ENCODE peak calls at places on chromosomes 2 and 18, in five cellular contexts. One of them, this sample, is unnamed.

GRCh38 chr2:120269076-120269744 is 16.6 kb downstream of the RALB start:
- DNase-seq in fibroblast of pulmonary artery: no peak
- DNase-seq in SJSA1: no peak
- DNase-seq in Caki2: no peak
- DNase-seq in transverse colon: no peak
- DNase-seq in this sample: no peak

GRCh38 chr2:139048017-139048416 is 267.8 kb upstream of the NXPH2 start:
- DNase-seq in transverse colon: no peak
- DNase-seq in SJSA1: no peak
- DNase-seq in Caki2: no peak
- DNase-seq in fibroblast of pulmonary artery: no peak
- DNase-seq in this sample: no peak

GRCh38 chr2:96354492-96354891 is 18.9 kb downstream of the NCAPH start:
- DNase-seq in transverse colon: no peak
- DNase-seq in Caki2: no peak
- DNase-seq in SJSA1: no peak
- DNase-seq in fibroblast of pulmonary artery: no peak
- DNase-seq in this sample: no peak

GRCh38 chr18:7812431-7813063 is 245.4 kb downstream of the PTPRM start:
- DNase-seq in transverse colon: no peak
- DNase-seq in Caki2: peak
- DNase-seq in SJSA1: no peak
- DNase-seq in fibroblast of pulmonary artery: peak
- DNase-seq in this sample: no peak

GRCh38 chr2:239429473-239430350 is 28.9 kb upstream of the HDAC4 start:
- DNase-seq in SJSA1: peak
- DNase-seq in transverse colon: no peak
- DNase-seq in Caki2: no peak
- DNase-seq in fibroblast of pulmonary artery: no peak
- DNase-seq in this sample: no peak

GRCh38 chr18:77068321-77068841 is 64.2 kb downstream of the MBP start:
- DNase-seq in fibroblast of pulmonary artery: peak
- DNase-seq in SJSA1: no peak
- DNase-seq in Caki2: no peak
- DNase-seq in transverse colon: no peak
- DNase-seq in this sample: no peak

GRCh38 chr18:44680271-44681038 is at the start of gene SETBP1:
- DNase-seq in Caki2: peak
- DNase-seq in SJSA1: peak
- DNase-seq in fibroblast of pulmonary artery: peak
- DNase-seq in transverse colon: peak
- DNase-seq in this sample: peak

GRCh38 chr2:15169326-15170038 is 391.7 kb downstream of the NBAS start:
- DNase-seq in Caki2: peak
- DNase-seq in transverse colon: no peak
- DNase-seq in fibroblast of pulmonary artery: peak
- DNase-seq in SJSA1: peak
- DNase-seq in this sample: no peak